ENCODE peak calls at places on chromosome 11, in seven cellular contexts. G is OCI-LY7, P is bronchial epithelial cell, B is A673, A is EH, N is NCI-H460, M is HFF-Myc. Q is an unnamed sample.

GRCh38 chr11:103202048-103202651 is 92.9 kb downstream of the DYNC2H1 start:
- DNase-seq in N (peak), M (no peak), G (peak), B (peak), P (peak), A (peak), Q (peak)

GRCh38 chr11:83726316-83726715 is 440.1 kb upstream of the CCDC90B start:
- DNase-seq in P (peak), G (no peak), B (peak), N (no peak), A (no peak), M (no peak), Q (no peak)

GRCh38 chr11:69425895-69426544 is 55.4 kb upstream of the LINC01488 start:
- DNase-seq in B (no peak), P (no peak), A (no peak), N (no peak), M (no peak), G (no peak), Q (no peak)

GRCh38 chr11:43614214-43614613 is 66.3 kb upstream of the HSD17B12 start:
- DNase-seq in G (no peak), M (no peak), P (no peak), B (no peak), A (no peak), N (no peak), Q (no peak)

GRCh38 chr11:126843096-126843495 is 157.5 kb downstream of the KIRREL3 start:
- DNase-seq in N (no peak), A (no peak), M (no peak), G (no peak), P (no peak), B (no peak), Q (no peak)

GRCh38 chr11:11493698-11494097 is 128.1 kb downstream of the GALNT18 start:
- DNase-seq in A (no peak), G (no peak), M (no peak), N (no peak), P (no peak), B (no peak), Q (no peak)

GRCh38 chr11:92104349-92104748 is 120.3 kb upstream of the FAT3 start:
- DNase-seq in M (no peak), P (no peak), A (no peak), G (no peak), N (no peak), B (peak), Q (no peak)

GRCh38 chr11:6328321-6328720 is 8.0 kb upstream of the CAVIN3 start:
- DNase-seq in M (no peak), B (no peak), G (no peak), P (no peak), A (peak), N (no peak), Q (no peak)

GRCh38 chr11:94183886-94184264 is 55.2 kb downstream of the PANX1 start:
- DNase-seq in B (peak), P (peak), A (peak), N (peak), M (no peak), G (peak), Q (peak)